ENCODE peak calls at places on chromosome 22, in four cellular contexts. E is stimulated activated CD4-positive, alpha-beta T cell treated with anti-CD3 and anti-CD28 coated beads, Interleukin-12 subunit alpha, Interleukin-12 subunit beta, amount 100 ng/mL, for 24 hours; S is NCI-H1105; F is amygdala. K is an unnamed sample.
A peak's percentile ranks its signal among the peaks of the same experiment; 100 is the strongest.

GRCh38 chr22:37183432-37184379 is 4.3 kb downstream of the C1QTNF6 start:
- DNase-seq in E (no peak), S (no peak), F (no peak), K (no peak)

GRCh38 chr22:42696331-42696967 is 24.2 kb downstream of the A4GALT start:
- DNase-seq in E (no peak), S (no peak), F (no peak), K (no peak)

GRCh38 chr22:25067851-25068421 is 115.4 kb downstream of the KIAA1671 start:
- DNase-seq in E (no peak), S (no peak), F (peak; percentile 45), K (peak; percentile 41)

GRCh38 chr22:24095816-24096215 is 84.7 kb downstream of the CABIN1 start:
- DNase-seq in E (no peak), S (no peak), F (no peak), K (no peak)

GRCh38 chr22:38906024-38906423 is 34.0 kb upstream of the CBX6 start:
- DNase-seq in E (no peak), S (no peak), F (no peak), K (no peak)

GRCh38 chr22:21755855-21756284 is 20.3 kb upstream of the YPEL1 start:
- DNase-seq in E (no peak), S (no peak), F (no peak), K (no peak)

GRCh38 chr22:20963201-20964052 is 3.6 kb upstream of the AIFM3 start:
- DNase-seq in E (no peak), S (no peak), F (no peak), K (no peak)

GRCh38 chr22:36405671-36406070 is 17.9 kb upstream of the MYH9 start:
- DNase-seq in E (no peak), S (no peak), F (no peak), K (peak; percentile 6)

GRCh38 chr22:39960791-39961746 is 872 bp downstream of the TMA7B start:
- DNase-seq in E (peak; percentile 44), S (no peak), F (no peak), K (no peak)

GRCh38 chr22:47029244-47030001 is 267.0 kb downstream of the TBC1D22A start:
- DNase-seq in E (no peak), S (no peak), F (no peak), K (no peak)

GRCh38 chr22:38981005-38981658 is 1.0 kb upstream of the APOBEC3B start:
- DNase-seq in E (no peak), S (no peak), F (no peak), K (no peak)